ENCODE peak calls at places on chromosome 1, in seven cellular contexts. B is SJCRH30, V is fibroblast of lung, Q is astrocyte, F is tibial nerve, H is lower lobe of right lung, T is prostate gland. D is an unnamed sample.
A peak's percentile ranks its signal among the peaks of the same experiment; 100 is the strongest.

GRCh38 chr1:56709269-56709880 is 64.3 kb downstream of the PRKAA2 start:
- DNase-seq in H (no peak), V (peak; percentile 76), F (no peak), T (peak; percentile 36), Q (peak; percentile 23), B (peak; percentile 4), D (no peak)

GRCh38 chr1:206013017-206013800 is 10.0 kb upstream of the RAB7B start:
- DNase-seq in V (no peak), F (no peak), H (no peak), T (no peak), Q (no peak), B (no peak), D (no peak)

GRCh38 chr1:169891539-169891885 is 2.2 kb downstream of the SCYL3 start:
- DNase-seq in H (no peak), B (no peak), F (no peak), T (no peak), V (no peak), Q (no peak), D (no peak)

GRCh38 chr1:154534263-154534844 is 24.1 kb downstream of the UBE2Q1 start:
- DNase-seq in H (no peak), T (peak; percentile 32), Q (no peak), V (peak; percentile 20), F (no peak), B (peak; percentile 19), D (no peak)

GRCh38 chr1:240188139-240188538 is 96.5 kb downstream of the FMN2 start:
- DNase-seq in H (no peak), F (no peak), B (no peak), T (no peak), V (no peak), Q (no peak), D (no peak)

GRCh38 chr1:179205284-179205683 is 24.2 kb downstream of the ABL2 start:
- DNase-seq in T (no peak), Q (no peak), V (no peak), H (no peak), F (no peak), B (no peak), D (no peak)

GRCh38 chr1:112540395-112540794 is 31.6 kb downstream of the WNT2B start:
- DNase-seq in H (no peak), V (peak; percentile 81), F (no peak), T (no peak), B (no peak), Q (peak; percentile 81), D (no peak)

GRCh38 chr1:193480755-193481154 is 294.3 kb upstream of the B3GALT2 start:
- DNase-seq in B (no peak), T (no peak), F (no peak), V (no peak), Q (no peak), H (no peak), D (no peak)

GRCh38 chr1:89604414-89604735 is 28.5 kb upstream of the LRRC8C start:
- DNase-seq in T (no peak), F (no peak), Q (no peak), V (no peak), H (no peak), B (no peak), D (no peak)

GRCh38 chr1:230823421-230823820 is 44.9 kb downstream of the C1orf198 start:
- DNase-seq in H (no peak), V (no peak), T (no peak), F (no peak), Q (no peak), B (no peak), D (no peak)

GRCh38 chr1:230772457-230773395 is 25.5 kb downstream of the CAPN9 start:
- DNase-seq in F (no peak), Q (peak; percentile 34), T (peak; percentile 67), H (no peak), V (peak; percentile 71), B (no peak), D (no peak)

GRCh38 chr1:219227731-219228419 is 54.2 kb downstream of the LYPLAL1 start:
- DNase-seq in V (peak; percentile 53), T (no peak), F (no peak), H (no peak), Q (no peak), B (no peak), D (no peak)

GRCh38 chr1:208183977-208184901 is 59.9 kb downstream of the PLXNA2 start:
- DNase-seq in H (peak; percentile 52), F (peak; percentile 38), Q (peak; percentile 78), T (peak; percentile 37), B (peak; percentile 78), V (peak; percentile 93), D (peak; percentile 59)

GRCh38 chr1:200802865-200803512 is 64.3 kb downstream of the CAMSAP2 start:
- DNase-seq in H (peak; percentile 71), V (peak; percentile 87), T (peak; percentile 80), F (peak; percentile 70), B (peak; percentile 62), Q (peak; percentile 61), D (no peak)

GRCh38 chr1:77900687-77901293 is 12.4 kb downstream of the NEXN start:
- DNase-seq in T (peak; percentile 11), Q (peak; percentile 49), H (no peak), V (peak; percentile 75), B (peak; percentile 14), F (no peak), D (no peak)

GRCh38 chr1:15974855-15975254 is 1.0 kb downstream of the ZBTB17 start:
- DNase-seq in B (no peak), T (no peak), V (no peak), F (no peak), Q (no peak), H (no peak), D (no peak)

DNA sequence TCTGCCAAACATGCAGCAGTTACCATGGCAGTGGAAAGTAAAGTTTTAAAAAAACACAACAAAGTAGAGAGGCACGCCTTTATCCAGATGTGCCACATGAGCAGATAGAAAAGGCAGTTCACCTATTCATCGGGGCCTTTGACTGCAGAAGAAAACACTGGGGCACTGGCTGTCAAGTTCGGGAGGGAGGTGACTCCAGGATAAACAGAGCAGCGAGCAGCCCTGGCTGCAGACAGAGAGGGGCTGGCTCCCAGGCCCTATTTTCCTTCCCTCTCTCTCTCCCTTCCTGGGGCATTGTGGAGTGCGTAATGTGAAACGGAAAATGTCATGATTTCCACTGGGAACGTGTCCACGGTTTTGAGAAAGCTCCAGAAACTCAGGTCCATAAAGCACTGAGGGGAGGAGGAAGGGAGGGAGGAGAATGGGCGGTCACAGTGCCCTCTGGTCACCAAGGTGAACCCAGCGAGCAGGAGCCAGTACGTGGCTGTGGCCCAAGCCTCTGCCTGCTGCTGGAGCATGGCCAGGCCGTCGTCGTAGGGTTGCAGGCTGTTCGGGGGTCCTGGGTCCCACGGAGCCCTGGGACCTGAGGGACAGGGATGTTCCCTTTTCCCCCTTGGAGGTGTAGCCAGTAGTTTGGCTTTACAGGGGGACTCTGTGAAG is 114.7 kb upstream of the IRF2BP2 start:
- DNase-seq in F (peak; percentile 59), V (no peak), T (no peak), H (peak; percentile 78), Q (no peak), B (no peak), D (peak; percentile 76)
- H3K4me3 ChIP-seq in F (no peak overlapping the region), V (peak overlapping the region; percentile 36), T (no peak overlapping the region), H (peak overlapping the region; percentile 34), Q (peak overlapping the region; percentile 6), B (peak overlapping the region; percentile 45), D (peak overlapping the region; percentile 1)

GRCh38 chr1:204407314-204407971 is 4.2 kb downstream of the PPP1R15B start:
- DNase-seq in B (no peak), H (no peak), F (no peak), Q (no peak), T (no peak), V (peak; percentile 38), D (no peak)
- H3K36me3 ChIP-seq in B (peaks cover 66% of the 10 kb centered on the region), H (peaks cover 41% of the 10 kb centered on the region), F (no peaks in the 10 kb centered on the region), Q (peaks cover 25% of the 10 kb centered on the region), T (no peaks in the 10 kb centered on the region), V (no peaks in the 10 kb centered on the region), D (peaks cover 3% of the 10 kb centered on the region)

GRCh38 chr1:65148548-65149390 is 766 bp downstream of the AK4 start:
- DNase-seq in V (peak; percentile 3), Q (no peak), H (peak; percentile 52), B (peak; percentile 68), T (peak; percentile 54), F (peak; percentile 17), D (peak; percentile 42)

GRCh38 chr1:65146908-65147423 is 1.0 kb upstream of the AK4 start:
- DNase-seq in T (no peak), F (no peak), Q (peak; percentile 20), H (no peak), V (no peak), B (no peak), D (no peak)

GRCh38 chr1:65149753-65150463 is 1.9 kb downstream of the AK4 start:
- DNase-seq in B (no peak), Q (no peak), T (no peak), H (no peak), V (no peak), F (no peak), D (no peak)

GRCh38 chr1:65149391-65149729 is 1.4 kb downstream of the AK4 start:
- DNase-seq in H (no peak), Q (no peak), F (no peak), B (no peak), T (no peak), V (no peak), D (no peak)

DNA sequence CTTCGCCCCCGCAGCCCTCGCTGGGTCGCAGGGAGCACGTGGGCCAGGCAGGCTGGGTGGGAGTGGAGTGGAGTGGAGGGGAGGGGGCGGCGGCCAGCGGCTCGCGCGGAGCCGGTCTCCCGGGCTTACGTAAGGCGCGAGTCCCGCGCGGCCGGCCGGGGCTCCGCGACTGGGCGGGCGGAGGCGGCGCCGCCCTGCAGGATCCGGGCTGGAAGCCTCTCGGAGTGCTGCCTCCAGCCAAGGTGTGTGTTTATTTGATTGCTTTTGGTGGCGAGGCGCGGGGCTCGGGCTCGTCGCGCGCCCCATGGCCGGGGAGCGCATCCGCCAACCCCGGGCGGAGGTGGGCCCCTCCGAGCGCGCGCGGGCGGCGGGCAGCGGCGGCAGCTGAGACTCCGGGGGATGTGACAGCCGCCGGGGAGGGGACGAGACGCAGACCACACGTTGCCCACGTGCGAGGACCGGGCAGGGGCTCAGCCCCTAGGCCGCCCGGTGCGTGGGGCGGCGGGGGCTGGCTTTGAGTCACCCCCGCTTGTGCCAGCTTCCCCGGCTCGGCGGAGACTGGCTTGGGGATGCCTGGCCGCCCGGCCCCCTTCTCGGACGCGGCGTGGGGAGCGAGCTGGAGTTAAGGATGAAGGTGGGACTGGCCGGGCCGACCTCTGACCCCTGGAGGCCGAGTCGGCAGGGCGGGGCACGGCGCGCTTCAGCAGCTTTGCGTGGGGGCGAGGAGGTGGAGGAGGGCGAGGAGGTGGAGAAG is 402 bp upstream of the AK4 start:
- DNase-seq in H (peak; percentile 49), F (no peak), B (peak; percentile 53), Q (no peak), T (peak; percentile 46), V (no peak), D (peak; percentile 87)
- H3K27ac ChIP-seq in H (no peak overlapping the region), F (peak overlapping the region; percentile 72), B (peak overlapping the region; percentile 52), Q (no peak overlapping the region), T (peak overlapping the region; percentile 92), V (no peak overlapping the region), D (no peak overlapping the region)

GRCh38 chr1:226098870-226099832 is 36.6 kb downstream of the H3-3A start:
- DNase-seq in T (no peak), F (no peak), Q (no peak), B (no peak), H (no peak), V (no peak), D (no peak)

GRCh38 chr1:226097866-226098625 is 35.5 kb downstream of the H3-3A start:
- DNase-seq in F (no peak), V (peak; percentile 29), T (no peak), B (no peak), H (no peak), Q (peak; percentile 83), D (no peak)

GRCh38 chr1:226104671-226105121 is 42.2 kb downstream of the H3-3A start:
- DNase-seq in H (no peak), T (no peak), Q (no peak), F (no peak), V (no peak), B (no peak), D (peak; percentile 59)

GRCh38 chr1:226095286-226095685 is 32.8 kb downstream of the H3-3A start:
- DNase-seq in Q (no peak), B (no peak), H (no peak), V (no peak), F (no peak), T (no peak), D (no peak)

GRCh38 chr1:226100436-226101347 is 38.2 kb downstream of the H3-3A start:
- DNase-seq in H (peak; percentile 66), F (no peak), Q (peak; percentile 46), B (no peak), V (peak; percentile 60), T (no peak), D (peak; percentile 85)
- H3K4me3 ChIP-seq in H (peak overlapping the region; percentile 55), F (peak overlapping the region; percentile 34), Q (peak overlapping the region; percentile 54), B (no peak overlapping the region), V (peak overlapping the region; percentile 52), T (peak overlapping the region; percentile 28), D (peak overlapping the region; percentile 19)